ENCODE peak calls at places on chromosome 2, in five cellular contexts. I is cardiac muscle cell, V is right lobe of liver, L is GM06990, G is upper lobe of right lung. Z is an unnamed sample.

GRCh38 chr2:176642074-176642473 is 372.8 kb downstream of the MTX2 start:
- DNase-seq in I (no peak), V (no peak), L (peak), G (no peak), Z (peak)

GRCh38 chr2:70523996-70524965 is 29.3 kb downstream of the TGFA start:
- DNase-seq in I (peak), V (peak), L (no peak), G (peak), Z (no peak)

GRCh38 chr2:58101500-58101899 is 54.9 kb downstream of the VRK2 start:
- DNase-seq in I (peak), V (no peak), L (no peak), G (no peak), Z (no peak)

GRCh38 chr2:146754606-146755005 is 1090.2 kb upstream of the ACVR2A start:
- DNase-seq in I (peak), V (no peak), L (no peak), G (no peak), Z (no peak)

GRCh38 chr2:88832256-88832991 is 141.0 kb downstream of the RPIA start:
- DNase-seq in I (no peak), V (no peak), L (no peak), G (no peak), Z (no peak)

GRCh38 chr2:56199492-56199891 is 15.7 kb downstream of the CCDC85A start:
- DNase-seq in I (no peak), V (no peak), L (no peak), G (no peak), Z (no peak)

GRCh38 chr2:231687133-231687852 is 21.0 kb upstream of the PTMA start:
- DNase-seq in I (peak), V (peak), L (peak), G (peak), Z (peak)

GRCh38 chr2:218229239-218229638 is 12.2 kb downstream of the ARPC2 start:
- DNase-seq in I (peak), V (no peak), L (peak), G (no peak), Z (peak)

GRCh38 chr2:219720956-219721355 is 93.5 kb downstream of the SLC4A3 start:
- DNase-seq in I (no peak), V (no peak), L (no peak), G (no peak), Z (no peak)

GRCh38 chr2:26300234-26300641 is 45.7 kb upstream of the SELENOI start:
- DNase-seq in I (peak), V (no peak), L (no peak), G (no peak), Z (no peak)

GRCh38 chr2:68756178-68756577 is 21.6 kb downstream of the ARHGAP25 start:
- DNase-seq in I (no peak), V (no peak), L (no peak), G (no peak), Z (no peak)

GRCh38 chr2:9994462-9994861 is 43.0 kb downstream of the GRHL1 start:
- DNase-seq in I (no peak), V (no peak), L (no peak), G (no peak), Z (no peak)

GRCh38 chr2:19806591-19806990 is 95.2 kb downstream of the TTC32 start:
- DNase-seq in I (no peak), V (no peak), L (no peak), G (no peak), Z (no peak)

GRCh38 chr2:179460530-179460929 is 195.9 kb upstream of the SESTD1 start:
- DNase-seq in I (peak), V (no peak), L (no peak), G (no peak), Z (no peak)

GRCh38 chr2:202116686-202117085 is 43.6 kb downstream of the KIAA2012 start:
- DNase-seq in I (no peak), V (no peak), L (no peak), G (no peak), Z (no peak)

GRCh38 chr2:190603374-190603773 is 45.5 kb upstream of the NAB1 start:
- DNase-seq in I (no peak), V (no peak), L (no peak), G (no peak), Z (no peak)

GRCh38 chr2:94880507-94880906 is 9.3 kb downstream of the TEKT4 start:
- DNase-seq in I (no peak), V (no peak), L (no peak), G (peak), Z (no peak)

GRCh38 chr2:69844560-69844959 is 15.1 kb downstream of the GMCL1 start:
- DNase-seq in I (no peak), V (no peak), L (no peak), G (no peak), Z (no peak)

GRCh38 chr2:198587201-198587600 is 782.8 kb downstream of the PLCL1 start:
- DNase-seq in I (no peak), V (peak), L (no peak), G (no peak), Z (no peak)

GRCh38 chr2:224532441-224532840 is 52.7 kb downstream of the CUL3 start:
- DNase-seq in I (no peak), V (no peak), L (no peak), G (no peak), Z (no peak)

GRCh38 chr2:102486941-102487702 is 14.1 kb downstream of the SLC9A4 start:
- DNase-seq in I (peak), V (no peak), L (no peak), G (no peak), Z (no peak)

GRCh38 chr2:127560929-127561275 is 25.4 kb downstream of the MYO7B start:
- DNase-seq in I (no peak), V (no peak), L (no peak), G (no peak), Z (no peak)

GRCh38 chr2:10847008-10847407 is 34.4 kb upstream of the PDIA6 start:
- DNase-seq in I (no peak), V (no peak), L (no peak), G (no peak), Z (no peak)

GRCh38 chr2:203730076-203730729 is 23.8 kb downstream of the CD28 start:
- DNase-seq in I (no peak), V (no peak), L (no peak), G (no peak), Z (peak)

GRCh38 chr2:127508621-127509034 is 17.7 kb downstream of the IWS1 start:
- DNase-seq in I (peak), V (peak), L (no peak), G (no peak), Z (no peak)

GRCh38 chr2:223797073-223797472 is 40.3 kb downstream of the AP1S3 start:
- DNase-seq in I (peak), V (no peak), L (no peak), G (no peak), Z (no peak)

GRCh38 chr2:27096748-27097297 is 10.3 kb downstream of the KHK start:
- DNase-seq in I (no peak), V (no peak), L (no peak), G (no peak), Z (no peak)

GRCh38 chr2:67649331-67650071 is 252.4 kb downstream of the ETAA1 start:
- DNase-seq in I (peak), V (no peak), L (no peak), G (no peak), Z (no peak)

GRCh38 chr2:54546518-54546917 is 90.4 kb downstream of the SPTBN1 start:
- DNase-seq in I (no peak), V (no peak), L (no peak), G (no peak), Z (no peak)

GRCh38 chr2:54541995-54542394 is 85.9 kb downstream of the SPTBN1 start:
- DNase-seq in I (no peak), V (no peak), L (no peak), G (no peak), Z (no peak)

GRCh38 chr2:54545700-54546450 is 89.7 kb downstream of the SPTBN1 start:
- DNase-seq in I (peak), V (no peak), L (no peak), G (no peak), Z (no peak)

GRCh38 chr2:54546925-54547324 is 90.8 kb downstream of the SPTBN1 start:
- DNase-seq in I (no peak), V (no peak), L (no peak), G (no peak), Z (no peak)

GRCh38 chr2:54543736-54544396 is 87.7 kb downstream of the SPTBN1 start:
- DNase-seq in I (no peak), V (no peak), L (no peak), G (no peak), Z (no peak)
- TF ChIP-seq CTCF in I (no peak), V (no peak), L (no peak), G (no peak), Z (no peak)

GRCh38 chr2:217142649-217143266 is 282.9 kb upstream of the TNP1 start:
- DNase-seq in I (peak), V (no peak), L (no peak), G (no peak), Z (no peak)
- TF ChIP-seq CTCF in I (peak), V (peak), L (peak), G (peak), Z (peak)

GRCh38 chr2:184644685-184645084 is 46.4 kb downstream of the ZNF804A start:
- DNase-seq in I (peak), V (no peak), L (no peak), G (no peak), Z (no peak)
- TF ChIP-seq CTCF in I (no peak), V (no peak), L (no peak), G (no peak), Z (no peak)

GRCh38 chr2:41905597-41906324 is 142.1 kb upstream of the PKDCC start:
- DNase-seq in I (no peak), V (no peak), L (no peak), G (no peak), Z (no peak)

GRCh38 chr2:41903746-41904145 is 144.1 kb upstream of the PKDCC start:
- DNase-seq in I (no peak), V (no peak), L (no peak), G (no peak), Z (no peak)

GRCh38 chr2:41900299-41900698 is 147.5 kb upstream of the PKDCC start:
- DNase-seq in I (no peak), V (no peak), L (no peak), G (no peak), Z (no peak)

GRCh38 chr2:41904459-41904858 is 143.4 kb upstream of the PKDCC start:
- DNase-seq in I (no peak), V (no peak), L (no peak), G (no peak), Z (no peak)

DNA sequence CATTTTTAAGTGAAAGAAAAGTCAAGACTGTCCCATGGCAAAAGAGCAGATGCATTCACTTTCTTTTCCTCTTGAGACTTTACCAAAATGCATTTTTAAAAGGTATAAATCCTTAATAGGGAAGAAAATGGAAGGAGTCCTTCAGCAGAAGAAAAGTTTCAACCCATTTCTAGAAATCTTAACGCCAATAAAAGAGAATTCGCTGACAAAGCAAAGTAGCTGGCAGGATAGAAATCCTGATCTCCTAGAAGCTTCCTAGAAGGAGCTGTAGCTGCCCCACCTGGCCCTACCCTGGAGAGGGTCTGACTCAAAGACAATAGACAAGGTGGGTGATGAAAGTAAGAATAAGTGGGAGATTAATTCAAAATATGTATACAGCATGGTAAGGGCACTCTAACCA is 144.9 kb upstream of the PKDCC start:
- DNase-seq in I (no peak), V (no peak), L (no peak), G (no peak), Z (no peak)
- TF ChIP-seq CTCF in I (no peak), V (no peak), L (no peak), G (no peak), Z (no peak)

GRCh38 chr2:240151477-240152031 is 11.1 kb upstream of the OTOS start:
- DNase-seq in I (no peak), V (no peak), L (no peak), G (no peak), Z (no peak)
- TF ChIP-seq CTCF in I (no peak), V (no peak), L (no peak), G (no peak), Z (no peak)

DNA sequence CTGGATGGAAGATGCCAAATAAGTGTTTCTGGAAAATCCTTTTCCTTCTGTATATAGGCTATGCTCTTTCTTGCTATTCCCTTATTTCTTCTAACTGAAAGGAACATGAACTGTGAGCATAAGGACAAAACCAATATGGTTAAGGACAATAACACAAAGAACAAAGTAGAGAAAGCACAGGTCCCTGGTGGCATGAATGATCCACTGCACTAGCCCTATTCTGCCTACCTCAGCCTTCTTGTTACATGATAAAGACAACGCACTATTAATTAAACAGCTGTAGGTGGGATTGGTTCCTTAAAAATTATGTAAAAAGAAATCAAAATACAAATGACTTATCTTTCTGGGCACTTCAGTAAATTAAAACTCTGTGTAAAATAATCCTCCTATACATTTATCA is 1.9 kb upstream of the WDR75 start:
- DNase-seq in I (no peak), V (no peak), L (no peak), G (no peak), Z (no peak)
- TF ChIP-seq CTCF in I (no peak), V (no peak), L (no peak), G (no peak), Z (no peak)

GRCh38 chr2:236568068-236568921 is 1.3 kb upstream of the ACKR3 start:
- DNase-seq in I (peak), V (no peak), L (peak), G (peak), Z (peak)
- TF ChIP-seq CTCF in I (no peak), V (no peak), L (peak), G (peak), Z (peak)

GRCh38 chr2:129731925-129732629 is 247.4 kb upstream of the RAB6C start:
- DNase-seq in I (no peak), V (no peak), L (no peak), G (no peak), Z (no peak)
- TF ChIP-seq CTCF in I (no peak), V (no peak), L (no peak), G (no peak), Z (no peak)

DNA sequence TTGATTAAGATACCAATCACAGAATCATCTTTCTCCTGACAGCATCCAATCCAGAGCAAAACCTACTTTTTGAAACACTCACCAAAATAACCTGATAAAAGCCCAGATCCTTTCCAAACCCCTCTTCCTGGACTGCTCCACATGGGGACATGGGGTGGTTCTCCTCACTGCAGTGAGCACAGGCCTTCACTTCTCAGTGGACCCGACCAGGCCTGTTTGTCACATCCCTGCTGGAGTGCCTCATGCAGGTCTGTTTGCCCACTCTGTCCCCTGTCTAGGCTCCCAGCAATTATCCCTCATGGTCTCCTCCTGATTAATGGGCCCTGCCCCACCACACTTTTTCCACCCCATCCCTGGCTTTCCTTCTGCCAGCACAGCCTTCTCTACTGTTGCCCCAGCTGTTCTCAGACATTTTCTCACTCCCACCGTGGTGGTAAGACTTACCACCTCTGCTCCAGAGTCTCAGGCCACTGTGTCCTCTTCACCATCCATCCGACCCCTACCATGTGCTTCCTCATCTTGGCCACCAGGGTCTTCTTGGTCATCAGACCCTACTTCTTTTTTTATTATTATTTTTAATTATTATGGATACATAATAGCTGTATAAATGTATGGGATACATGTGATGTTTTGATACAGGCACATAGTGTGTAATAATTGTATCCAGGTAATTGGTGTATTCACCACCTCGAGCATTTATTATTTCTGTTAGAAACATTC is 21.1 kb downstream of the MRPL30 start:
- DNase-seq in I (no peak), V (no peak), L (no peak), G (no peak), Z (no peak)
- TF ChIP-seq CTCF in I (no peak), V (no peak), L (no peak), G (peak), Z (no peak)

Z was measured in GM10248.